ENCODE peak calls at places on chromosome 7, in four cellular contexts. L is H1, E is IMR-90, Z is mesendoderm. O is an unnamed sample. For H3K4me1, the result is how much of the 10 kb centered on the place peaks cover.

GRCh38 chr7:101179117-101179779 is 845 bp downstream of the NAT16 start:
- DNase-seq in L (no peak), E (no peak), Z (peak), O (no peak)

GRCh38 chr7:50379082-50379481 is 71.1 kb downstream of the FIGNL1 start:
- DNase-seq in L (peak), E (no peak), Z (peak), O (peak)

GRCh38 chr7:4131043-4131442 is 551.1 kb upstream of the FOXK1 start:
- DNase-seq in L (no peak), E (no peak), Z (peak), O (peak)

GRCh38 chr7:36487756-36488336 is 98.2 kb downstream of the ANLN start:
- DNase-seq in L (no peak), E (peak), Z (peak), O (no peak)

GRCh38 chr7:2384354-2385243 is 18.8 kb upstream of the CHST12 start:
- DNase-seq in L (no peak), E (no peak), Z (no peak), O (no peak)

GRCh38 chr7:88291401-88292173 is 15.1 kb downstream of the STEAP4 start:
- DNase-seq in L (no peak), E (peak), Z (no peak), O (no peak)

GRCh38 chr7:47474937-47475879 is 106.7 kb downstream of the TNS3 start:
- DNase-seq in L (no peak), E (peak), Z (peak), O (peak)

GRCh38 chr7:50674896-50675835 is 107.5 kb downstream of the GRB10 start:
- DNase-seq in L (no peak), E (no peak), Z (no peak), O (no peak)

GRCh38 chr7:25069900-25070443 is 55.1 kb downstream of the CYCS start:
- DNase-seq in L (peak), E (peak), Z (peak), O (peak)

GRCh38 chr7:457814-458510 is 61.7 kb downstream of the PDGFA start:
- DNase-seq in L (no peak), E (no peak), Z (no peak), O (no peak)

GRCh38 chr7:143240323-143241168 is 18.7 kb downstream of the TAS2R40 start:
- DNase-seq in L (peak), E (peak), Z (peak), O (peak)

GRCh38 chr7:95859434-95859833 is 87.1 kb downstream of the DYNC1I1 start:
- DNase-seq in L (no peak), E (peak), Z (peak), O (peak)

GRCh38 chr7:100090527-100091410 is 2.0 kb downstream of the COPS6 start:
- DNase-seq in L (no peak), E (no peak), Z (no peak), O (no peak)

GRCh38 chr7:94295805-94296204 is 98.9 kb upstream of the COL1A2 start:
- DNase-seq in L (no peak), E (peak), Z (no peak), O (no peak)

GRCh38 chr7:73978681-73979563 is 49.1 kb upstream of the ELN start:
- DNase-seq in L (peak), E (no peak), Z (peak), O (peak)

GRCh38 chr7:45713669-45714520 is 139.7 kb downstream of the ADCY1 start:
- DNase-seq in L (no peak), E (no peak), Z (no peak), O (peak)

GRCh38 chr7:107563072-107563760 is 504 bp downstream of the COG5 start:
- DNase-seq in L (no peak), E (peak), Z (no peak), O (no peak)

GRCh38 chr7:67552738-67553137 is 556.1 kb downstream of the TYW1 start:
- DNase-seq in L (no peak), E (no peak), Z (no peak), O (no peak)

GRCh38 chr7:31796375-31796774 is 109.4 kb downstream of the PPP1R17 start:
- DNase-seq in L (no peak), E (peak), Z (no peak), O (no peak)

GRCh38 chr7:25897261-25897782 is 254.7 kb upstream of the NFE2L3 start:
- DNase-seq in L (no peak), E (no peak), Z (no peak), O (no peak)

GRCh38 chr7:72335561-72336381 is 76.4 kb downstream of the CALN1 start:
- DNase-seq in L (peak), E (no peak), Z (peak), O (peak)

GRCh38 chr7:2681954-2682799 is 5.8 kb upstream of the AMZ1 start:
- DNase-seq in L (no peak), E (no peak), Z (no peak), O (no peak)

GRCh38 chr7:40772096-40772495 is 637.3 kb downstream of the SUGCT start:
- DNase-seq in L (no peak), E (no peak), Z (no peak), O (no peak)

GRCh38 chr7:137882806-137883205 is 36.0 kb upstream of the DGKI start:
- DNase-seq in L (no peak), E (peak), Z (no peak), O (no peak)

GRCh38 chr7:128172151-128172550 is 68.9 kb upstream of the LEP start:
- DNase-seq in L (no peak), E (no peak), Z (no peak), O (peak)

GRCh38 chr7:95899919-95900513 is 127.7 kb downstream of the DYNC1I1 start:
- DNase-seq in L (no peak), E (no peak), Z (peak), O (peak)

GRCh38 chr7:2031496-2031895 is 201.2 kb downstream of the MAD1L1 start:
- DNase-seq in L (no peak), E (no peak), Z (no peak), O (no peak)

GRCh38 chr7:74029991-74030415 is 2.0 kb downstream of the ELN start:
- DNase-seq in L (no peak), E (no peak), Z (peak), O (no peak)

GRCh38 chr7:93799750-93800357 is 90.7 kb downstream of the TFPI2 start:
- DNase-seq in L (no peak), E (peak), Z (peak), O (no peak)

GRCh38 chr7:137970263-137970975 is 31.5 kb downstream of the CREB3L2 start:
- DNase-seq in L (no peak), E (peak), Z (no peak), O (no peak)

GRCh38 chr7:2123360-2123759 is 109.4 kb downstream of the MAD1L1 start:
- DNase-seq in L (no peak), E (no peak), Z (no peak), O (no peak)

GRCh38 chr7:150357277-150357676 is 11.3 kb upstream of the REPIN1 start:
- DNase-seq in L (no peak), E (no peak), Z (no peak), O (no peak)

GRCh38 chr7:83468251-83468739 is 180.6 kb downstream of the SEMA3E start:
- DNase-seq in L (no peak), E (peak), Z (peak), O (peak)

GRCh38 chr7:68440870-68441269 is 1157.4 kb upstream of the AUTS2 start:
- DNase-seq in L (no peak), E (no peak), Z (no peak), O (no peak)

GRCh38 chr7:75795831-75796285 is 17.7 kb downstream of the CCL24 start:
- DNase-seq in L (no peak), E (no peak), Z (no peak), O (no peak)

GRCh38 chr7:36565792-36566356 is 158.4 kb downstream of the AOAH start:
- DNase-seq in L (no peak), E (no peak), Z (no peak), O (no peak)

GRCh38 chr7:28033386-28033785 is 147.2 kb downstream of the JAZF1 start:
- DNase-seq in L (no peak), E (no peak), Z (no peak), O (no peak)

GRCh38 chr7:28032738-28033380 is 147.7 kb downstream of the JAZF1 start:
- DNase-seq in L (no peak), E (no peak), Z (peak), O (peak)

GRCh38 chr7:28037220-28038010 is 143.2 kb downstream of the JAZF1 start:
- DNase-seq in L (no peak), E (peak), Z (peak), O (no peak)

GRCh38 chr7:28038175-28038855 is 142.3 kb downstream of the JAZF1 start:
- DNase-seq in L (no peak), E (no peak), Z (no peak), O (no peak)

GRCh38 chr7:28036748-28037147 is 143.8 kb downstream of the JAZF1 start:
- DNase-seq in L (no peak), E (no peak), Z (no peak), O (no peak)
- H3K4me1 ChIP-seq in L (under half), E (under half), Z (under half), O (under half)

GRCh38 chr7:7254908-7255307 is 72.6 kb downstream of the C1GALT1 start:
- DNase-seq in L (no peak), E (no peak), Z (peak), O (no peak)

GRCh38 chr7:7261863-7262262 is 79.5 kb downstream of the C1GALT1 start:
- DNase-seq in L (no peak), E (no peak), Z (no peak), O (no peak)

GRCh38 chr7:7257899-7258692 is 75.8 kb downstream of the C1GALT1 start:
- DNase-seq in L (no peak), E (peak), Z (no peak), O (no peak)

GRCh38 chr7:7254319-7254718 is 72.0 kb downstream of the C1GALT1 start:
- DNase-seq in L (no peak), E (no peak), Z (no peak), O (no peak)

DNA sequence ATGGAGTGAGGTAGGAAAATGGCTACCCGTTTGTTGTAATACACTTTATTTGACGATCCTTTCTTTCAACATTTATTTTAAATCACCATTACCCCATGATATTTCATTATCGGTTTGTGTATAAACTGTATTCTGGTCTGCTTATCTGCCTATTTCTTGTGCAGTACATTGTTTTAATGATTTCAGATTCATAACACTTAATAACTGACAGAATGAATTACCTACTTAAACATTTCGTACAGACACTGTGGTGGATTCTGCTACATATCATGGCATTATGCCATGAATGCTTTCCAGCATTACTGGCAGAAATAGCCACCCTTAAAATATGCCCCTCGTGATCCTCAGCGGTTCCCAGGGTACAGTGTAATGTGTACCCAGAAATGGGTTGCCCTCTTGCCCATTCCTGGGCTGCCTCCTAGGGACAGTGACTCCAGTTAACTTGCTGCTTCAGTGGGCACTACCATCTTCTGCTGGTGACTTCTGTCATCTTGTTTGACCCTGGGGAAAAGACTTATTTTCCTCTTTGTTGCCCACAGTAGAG is 74.5 kb downstream of the C1GALT1 start:
- DNase-seq in L (no peak), E (no peak), Z (no peak), O (no peak)
- H4K5ac ChIP-seq in L (no peak), E (no peak), Z (no peak), O (no peak)

GRCh38 chr7:92643821-92644220 is 53.6 kb upstream of the FAM133B start:
- DNase-seq in L (no peak), E (no peak), Z (no peak), O (no peak)

GRCh38 chr7:92639956-92640355 is 49.8 kb upstream of the FAM133B start:
- DNase-seq in L (no peak), E (no peak), Z (no peak), O (no peak)

GRCh38 chr7:92639213-92639896 is 49.2 kb upstream of the FAM133B start:
- DNase-seq in L (no peak), E (no peak), Z (no peak), O (no peak)

GRCh38 chr7:92644406-92645113 is 54.4 kb upstream of the FAM133B start:
- DNase-seq in L (no peak), E (peak), Z (no peak), O (no peak)

GRCh38 chr7:92641921-92642511 is 51.8 kb upstream of the FAM133B start:
- DNase-seq in L (no peak), E (peak), Z (no peak), O (no peak)
- H3K4me1 ChIP-seq in L (under half), E (under half), Z (under half), O (under half)

DNA sequence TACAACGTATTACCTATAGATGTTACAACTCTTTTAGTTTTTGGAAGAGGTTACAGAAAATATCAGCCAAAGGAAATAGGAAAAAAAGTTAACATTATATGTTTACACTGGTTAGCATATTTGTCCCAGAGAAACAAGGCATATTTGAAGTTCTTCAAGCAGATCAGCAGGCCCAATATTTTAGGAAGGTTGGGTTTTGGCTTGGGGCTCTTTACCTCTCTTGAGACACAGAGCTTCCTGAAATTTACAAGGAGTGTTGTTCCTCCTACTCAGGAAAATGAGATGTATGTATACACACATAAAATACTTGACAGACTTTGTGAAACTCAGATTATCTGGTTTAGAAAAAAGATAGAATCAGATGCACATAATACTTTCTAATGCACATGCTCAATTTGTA is 323.6 kb downstream of the HGF start:
- DNase-seq in L (no peak), E (no peak), Z (no peak), O (no peak)
- H4K5ac ChIP-seq in L (no peak), E (no peak), Z (no peak), O (no peak)

GRCh38 chr7:158318511-158318913 is 269.1 kb downstream of the PTPRN2 start:
- DNase-seq in L (peak), E (no peak), Z (peak), O (peak)
- H3K4me1 ChIP-seq in L (under half), E (under half), Z (under half), O (under half)

GRCh38 chr7:16438988-16439387 is 17.6 kb upstream of the CRPPA start:
- DNase-seq in L (no peak), E (no peak), Z (no peak), O (no peak)
- H4K5ac ChIP-seq in L (no peak), E (no peak), Z (no peak), O (no peak)

GRCh38 chr7:151815419-151815818 is 61.5 kb downstream of the PRKAG2 start:
- DNase-seq in L (no peak), E (no peak), Z (no peak), O (no peak)
- H3K4me1 ChIP-seq in L (under half), E (under half), Z (under half), O (under half)

GRCh38 chr7:147478751-147479150 is 1111.8 kb upstream of the C7orf33 start:
- DNase-seq in L (no peak), E (no peak), Z (no peak), O (no peak)
- H4K5ac ChIP-seq in L (no peak), E (no peak), Z (no peak), O (no peak)

GRCh38 chr7:106041140-106041717 is 70.9 kb downstream of the SYPL1 start:
- DNase-seq in L (peak), E (peak), Z (peak), O (peak)
- H3K4me1 ChIP-seq in L (under half), E (under half), Z (under half), O (under half)

O was measured in H9.